ENCODE peak calls at places on chromosomes 4 and X, in nine cellular contexts. One of them, this sample, is unnamed.
A peak's percentile ranks its signal among the peaks of the same experiment; 100 is the strongest.

GRCh38 chr4:143773998-143774898 is 73.8 kb upstream of the FREM3 start:
- DNase-seq in pancreas: no peak
- DNase-seq in NCI-H146: peak; percentile 32
- DNase-seq in CD8-positive, alpha-beta T cell: no peak
- DNase-seq in hypothalamus: no peak
- DNase-seq in HuH-7: peak; percentile 12
- DNase-seq in midbrain: no peak
- DNase-seq in AG20443: peak; percentile 32
- DNase-seq in naive thymus-derived CD8-positive, alpha-beta T cell: peak; percentile 40
- DNase-seq in this sample: no peak

GRCh38 chr4:148787831-148788477 is 345.7 kb upstream of the NR3C2 start:
- DNase-seq in midbrain: no peak
- DNase-seq in AG20443: no peak
- DNase-seq in HuH-7: peak; percentile 15
- DNase-seq in CD8-positive, alpha-beta T cell: no peak
- DNase-seq in hypothalamus: no peak
- DNase-seq in naive thymus-derived CD8-positive, alpha-beta T cell: no peak
- DNase-seq in NCI-H146: no peak
- DNase-seq in pancreas: no peak
- DNase-seq in this sample: no peak

GRCh38 chr4:72577211-72577610 is 8.2 kb upstream of the ADAMTS3 start:
- DNase-seq in HuH-7: no peak
- DNase-seq in midbrain: no peak
- DNase-seq in AG20443: no peak
- DNase-seq in naive thymus-derived CD8-positive, alpha-beta T cell: no peak
- DNase-seq in hypothalamus: no peak
- DNase-seq in pancreas: no peak
- DNase-seq in CD8-positive, alpha-beta T cell: no peak
- DNase-seq in NCI-H146: no peak
- DNase-seq in this sample: no peak

GRCh38 chr4:7539659-7540058 is 104.9 kb upstream of the PSAPL1 start:
- DNase-seq in midbrain: no peak
- DNase-seq in HuH-7: peak; percentile 53
- DNase-seq in NCI-H146: no peak
- DNase-seq in CD8-positive, alpha-beta T cell: peak; percentile 83
- DNase-seq in pancreas: no peak
- DNase-seq in AG20443: no peak
- DNase-seq in naive thymus-derived CD8-positive, alpha-beta T cell: peak; percentile 64
- DNase-seq in hypothalamus: no peak
- DNase-seq in this sample: no peak

GRCh38 chrX:149037301-149037700 is 467.8 kb downstream of the IDS start:
- DNase-seq in AG20443: no peak
- DNase-seq in HuH-7: no peak
- DNase-seq in pancreas: no peak
- DNase-seq in hypothalamus: no peak
- DNase-seq in NCI-H146: no peak
- DNase-seq in midbrain: no peak
- DNase-seq in CD8-positive, alpha-beta T cell: no peak
- DNase-seq in naive thymus-derived CD8-positive, alpha-beta T cell: no peak
- DNase-seq in this sample: no peak

GRCh38 chrX:42839632-42840031 is 61.7 kb upstream of the PPP1R2C start:
- DNase-seq in HuH-7: no peak
- DNase-seq in midbrain: no peak
- DNase-seq in pancreas: no peak
- DNase-seq in hypothalamus: no peak
- DNase-seq in naive thymus-derived CD8-positive, alpha-beta T cell: no peak
- DNase-seq in NCI-H146: no peak
- DNase-seq in CD8-positive, alpha-beta T cell: no peak
- DNase-seq in AG20443: no peak
- DNase-seq in this sample: no peak

GRCh38 chrX:136847874-136848273 is 32.7 kb downstream of the RBMX start:
- DNase-seq in midbrain: no peak
- DNase-seq in NCI-H146: no peak
- DNase-seq in AG20443: no peak
- DNase-seq in hypothalamus: no peak
- DNase-seq in pancreas: no peak
- DNase-seq in naive thymus-derived CD8-positive, alpha-beta T cell: no peak
- DNase-seq in HuH-7: no peak
- DNase-seq in CD8-positive, alpha-beta T cell: no peak
- DNase-seq in this sample: no peak

GRCh38 chrX:118548831-118549230 is 53.2 kb downstream of the DOCK11 start:
- DNase-seq in hypothalamus: no peak
- DNase-seq in naive thymus-derived CD8-positive, alpha-beta T cell: no peak
- DNase-seq in pancreas: no peak
- DNase-seq in HuH-7: no peak
- DNase-seq in NCI-H146: no peak
- DNase-seq in midbrain: no peak
- DNase-seq in CD8-positive, alpha-beta T cell: no peak
- DNase-seq in AG20443: no peak
- DNase-seq in this sample: no peak

GRCh38 chrX:103629295-103630170 is 758 bp downstream of the TCEAL1 start:
- DNase-seq in CD8-positive, alpha-beta T cell: peak; percentile 34
- DNase-seq in hypothalamus: peak; percentile 19
- DNase-seq in HuH-7: peak; percentile 49
- DNase-seq in NCI-H146: peak; percentile 71
- DNase-seq in midbrain: peak; percentile 61
- DNase-seq in pancreas: peak; percentile 77
- DNase-seq in naive thymus-derived CD8-positive, alpha-beta T cell: peak; percentile 31
- DNase-seq in AG20443: peak; percentile 62
- DNase-seq in this sample: peak; percentile 60

GRCh38 chr4:6360385-6360784 is 90.7 kb downstream of the WFS1 start:
- DNase-seq in pancreas: no peak
- DNase-seq in AG20443: no peak
- DNase-seq in NCI-H146: peak; percentile 43
- DNase-seq in hypothalamus: no peak
- DNase-seq in CD8-positive, alpha-beta T cell: no peak
- DNase-seq in midbrain: peak; percentile 24
- DNase-seq in HuH-7: no peak
- DNase-seq in naive thymus-derived CD8-positive, alpha-beta T cell: no peak
- DNase-seq in this sample: peak; percentile 72

GRCh38 chr4:7902101-7902553 is 37.5 kb downstream of the AFAP1 start:
- DNase-seq in CD8-positive, alpha-beta T cell: no peak
- DNase-seq in AG20443: no peak
- DNase-seq in HuH-7: no peak
- DNase-seq in pancreas: no peak
- DNase-seq in naive thymus-derived CD8-positive, alpha-beta T cell: no peak
- DNase-seq in hypothalamus: no peak
- DNase-seq in midbrain: no peak
- DNase-seq in NCI-H146: peak; percentile 87
- DNase-seq in this sample: no peak

GRCh38 chr4:25144870-25145481 is 15.3 kb downstream of the SEPSECS start:
- DNase-seq in CD8-positive, alpha-beta T cell: no peak
- DNase-seq in AG20443: peak; percentile 45
- DNase-seq in HuH-7: peak; percentile 31
- DNase-seq in midbrain: peak; percentile 32
- DNase-seq in pancreas: no peak
- DNase-seq in naive thymus-derived CD8-positive, alpha-beta T cell: peak; percentile 7
- DNase-seq in hypothalamus: no peak
- DNase-seq in NCI-H146: no peak
- DNase-seq in this sample: peak; percentile 56

GRCh38 chrX:12423346-12423745 is 285.1 kb downstream of the FRMPD4 start:
- DNase-seq in NCI-H146: no peak
- DNase-seq in HuH-7: no peak
- DNase-seq in CD8-positive, alpha-beta T cell: no peak
- DNase-seq in hypothalamus: no peak
- DNase-seq in AG20443: no peak
- DNase-seq in pancreas: no peak
- DNase-seq in naive thymus-derived CD8-positive, alpha-beta T cell: no peak
- DNase-seq in midbrain: no peak
- DNase-seq in this sample: no peak

GRCh38 chr4:133147365-133147821 is 1.7 kb upstream of the PCDH10 start:
- DNase-seq in midbrain: peak; percentile 79
- DNase-seq in pancreas: no peak
- DNase-seq in NCI-H146: no peak
- DNase-seq in AG20443: peak; percentile 8
- DNase-seq in HuH-7: no peak
- DNase-seq in CD8-positive, alpha-beta T cell: no peak
- DNase-seq in hypothalamus: no peak
- DNase-seq in naive thymus-derived CD8-positive, alpha-beta T cell: no peak
- DNase-seq in this sample: no peak

This sample was measured in cerebellum.